ENCODE peak calls at places on chromosomes 5 and 9, in six cellular contexts. T, L, Q, K, P and H are unnamed samples.

GRCh38 chr5:107542831-107543231 is 127.9 kb downstream of the EFNA5 start:
- DNase-seq in T (no peak), L (peak; percentile 77), Q (peak; percentile 59), K (peak; percentile 73), P (peak; percentile 68), H (no peak)

GRCh38 chr5:175321927-175322532 is 122.0 kb downstream of the DRD1 start:
- DNase-seq in T (peak; percentile 95), L (no peak), Q (peak; percentile 7), K (no peak), P (peak; percentile 56), H (no peak)

GRCh38 chr5:114319821-114320220 is 42.0 kb upstream of the KCNN2 start:
- DNase-seq in T (no peak), L (no peak), Q (no peak), K (no peak), P (no peak), H (no peak)

GRCh38 chr5:134436523-134437339 is 25.1 kb upstream of the CDKN2AIPNL start:
- DNase-seq in T (no peak), L (peak; percentile 88), Q (peak; percentile 52), K (peak; percentile 82), P (peak; percentile 86), H (peak; percentile 29)

GRCh38 chr9:126448136-126448535 is 121.5 kb downstream of the MVB12B start:
- DNase-seq in T (no peak), L (no peak), Q (no peak), K (no peak), P (no peak), H (no peak)

GRCh38 chr5:92180406-92180805 is 797.3 kb upstream of the ARRDC3 start:
- DNase-seq in T (no peak), L (no peak), Q (no peak), K (no peak), P (no peak), H (no peak)

GRCh38 chr9:89078860-89079259 is 87.6 kb downstream of the S1PR3 start:
- DNase-seq in T (no peak), L (peak; percentile 57), Q (no peak), K (no peak), P (peak; percentile 5), H (no peak)

GRCh38 chr9:125431741-125432271 is 170.2 kb downstream of the GAPVD1 start:
- DNase-seq in T (no peak), L (no peak), Q (no peak), K (no peak), P (no peak), H (no peak)

GRCh38 chr5:149790276-149790675 is 60.2 kb downstream of the PPARGC1B start:
- DNase-seq in T (no peak), L (no peak), Q (no peak), K (no peak), P (no peak), H (no peak)

GRCh38 chr9:126673689-126674364 is 60.1 kb downstream of the LMX1B start:
- DNase-seq in T (peak; percentile 63), L (no peak), Q (no peak), K (peak; percentile 75), P (peak; percentile 19), H (peak; percentile 76)

GRCh38 chr9:116550728-116551436 is 136.2 kb upstream of the TRIM32 start:
- DNase-seq in T (peak; percentile 24), L (peak; percentile 67), Q (no peak), K (no peak), P (no peak), H (no peak)

GRCh38 chr5:169745441-169746146 is 108.5 kb downstream of the DOCK2 start:
- DNase-seq in T (no peak), L (peak; percentile 87), Q (no peak), K (no peak), P (peak; percentile 36), H (no peak)

GRCh38 chr5:58932057-58932594 is 349.3 kb downstream of the RAB3C start:
- DNase-seq in T (no peak), L (no peak), Q (no peak), K (no peak), P (no peak), H (no peak)

GRCh38 chr5:65017636-65018035 is 248.9 kb downstream of the CWC27 start:
- DNase-seq in T (no peak), L (no peak), Q (no peak), K (no peak), P (no peak), H (no peak)

DNA sequence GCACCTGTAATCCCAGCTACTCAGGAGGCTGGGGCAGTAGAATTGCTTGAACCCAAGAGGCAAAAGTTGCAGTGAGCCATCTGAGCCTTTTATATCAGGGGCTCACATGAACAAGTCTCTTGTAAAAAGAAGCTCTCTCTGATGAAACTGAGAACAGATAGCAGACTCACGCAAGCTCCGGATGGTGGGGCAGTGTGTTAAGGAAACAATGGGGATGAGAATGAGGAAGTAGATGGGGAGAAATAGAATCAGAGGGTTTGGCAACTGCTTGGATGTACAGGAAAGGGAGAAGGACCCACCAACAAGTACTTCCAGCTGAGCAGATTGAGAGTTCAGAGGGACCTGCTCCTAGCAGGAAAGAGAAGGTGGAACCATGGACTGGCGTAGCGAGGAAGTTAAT is 18.6 kb downstream of the TMEM252 start:
- DNase-seq in T (no peak), L (no peak), Q (no peak), K (no peak), P (no peak), H (no peak)
- TF ChIP-seq CTCF in T (no peak), L (no peak), Q (no peak), K (no peak), P (no peak), H (no peak)

DNA sequence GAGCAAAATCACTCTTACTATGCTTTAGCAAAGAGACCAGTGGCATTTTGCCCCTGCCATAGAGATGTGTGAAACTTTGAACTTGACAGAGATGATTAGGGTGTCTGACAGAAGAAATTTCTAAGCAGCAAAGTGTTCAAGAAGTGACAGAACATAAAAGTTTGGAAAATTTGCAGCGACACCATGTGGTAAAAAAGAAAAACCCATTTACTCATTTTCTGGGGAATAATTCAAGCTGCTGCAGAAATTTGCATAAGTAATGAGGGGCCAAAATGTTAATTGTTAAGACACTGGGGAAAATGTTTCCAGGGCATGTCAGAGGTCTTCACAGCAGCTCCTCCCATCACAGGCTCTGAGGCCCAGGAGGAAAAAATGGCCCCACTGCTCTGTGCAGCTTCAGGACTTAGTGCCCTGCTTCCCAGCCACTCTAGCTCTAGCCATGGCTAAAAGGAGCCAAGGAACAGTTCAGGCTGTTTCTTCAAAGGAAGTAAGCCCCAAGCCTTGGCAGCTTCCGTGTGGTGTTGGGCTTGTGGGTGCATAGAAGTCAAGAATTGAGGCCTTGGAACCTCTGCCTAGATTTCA is 6.1 kb upstream of the AP3B1 start:
- DNase-seq in T (peak; percentile 24), L (peak; percentile 37), Q (no peak), K (no peak), P (peak; percentile 42), H (no peak)
- TF ChIP-seq CTCF in T (peak; percentile 42), L (peak; percentile 48), Q (peak; percentile 36), K (no peak), P (peak; percentile 54), H (no peak)

GRCh38 chr5:42621242-42621641 is 135.4 kb upstream of the CCDC152 start:
- DNase-seq in T (no peak), L (no peak), Q (no peak), K (no peak), P (no peak), H (no peak)
- TF ChIP-seq CTCF in T (no peak), L (no peak), Q (no peak), K (no peak), P (no peak), H (no peak)

DNA sequence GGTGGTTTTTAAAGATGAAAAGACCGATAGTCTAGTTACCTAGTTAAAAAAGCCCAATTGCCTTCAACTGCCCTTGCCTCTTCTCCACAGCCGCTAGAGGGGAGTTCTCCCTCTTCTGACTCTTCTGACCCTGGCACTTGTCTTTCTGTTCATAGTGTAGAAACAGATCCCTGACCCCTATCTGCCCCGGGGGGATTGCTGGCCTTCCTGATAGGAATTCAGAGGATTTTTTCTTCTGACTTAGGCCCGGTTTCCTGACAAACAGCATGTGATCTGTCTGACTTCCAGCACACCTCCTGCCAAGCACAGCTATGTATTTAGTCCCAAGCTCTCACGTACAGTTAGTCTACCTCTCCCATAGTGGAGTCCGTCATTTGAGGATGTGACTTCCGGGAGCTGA is 5.0 kb upstream of the TMEM268 start:
- DNase-seq in T (peak; percentile 29), L (no peak), Q (no peak), K (no peak), P (no peak), H (no peak)
- TF ChIP-seq CTCF in T (peak; percentile 1), L (no peak), Q (no peak), K (no peak), P (no peak), H (no peak)

GRCh38 chr9:83721509-83721908 is 13.8 kb upstream of the UBQLN1 start:
- DNase-seq in T (no peak), L (no peak), Q (no peak), K (no peak), P (no peak), H (no peak)
- TF ChIP-seq CTCF in T (no peak), L (no peak), Q (no peak), K (no peak), P (no peak), H (no peak)

DNA sequence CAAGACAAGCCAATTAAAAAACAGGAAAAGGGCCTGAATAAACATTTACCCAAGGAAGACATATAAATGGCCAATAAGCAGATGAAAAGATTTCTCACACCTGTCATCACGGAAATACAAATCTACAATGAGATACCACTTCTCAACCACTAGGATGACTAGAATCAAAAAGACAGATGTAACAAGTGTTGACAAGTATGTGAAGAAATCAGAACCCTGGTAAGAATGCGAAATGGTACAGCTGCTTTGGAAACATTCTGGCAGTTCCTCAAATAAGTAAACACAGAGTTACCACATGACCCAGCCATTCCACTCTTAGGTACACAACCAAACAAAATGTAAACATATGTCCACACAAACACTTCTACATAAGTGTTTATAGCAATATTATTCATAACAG is 32.5 kb downstream of the LEAP2 start:
- DNase-seq in T (peak; percentile 32), L (peak; percentile 62), Q (no peak), K (no peak), P (no peak), H (no peak)
- TF ChIP-seq CTCF in T (no peak), L (peak; percentile 25), Q (no peak), K (peak; percentile 41), P (no peak), H (peak; percentile 44)